ENCODE peak calls at places on chromosomes 12 and 14, in four cellular contexts. One of them, this sample, is unnamed.
A peak's percentile ranks its signal among the peaks of the same experiment; 100 is the strongest.

GRCh38 chr12:29783773-29784666 is at the start of gene TMTC1:
- DNase-seq in AG10803: peak; percentile 20
- DNase-seq in iPS-NIHi11: peak; percentile 90
- DNase-seq in foreskin fibroblast: peak; percentile 88
- DNase-seq in this sample: peak; percentile 72

GRCh38 chr12:3964404-3964803 is 91.2 kb upstream of the PARP11 start:
- DNase-seq in AG10803: no peak
- DNase-seq in iPS-NIHi11: peak; percentile 78
- DNase-seq in foreskin fibroblast: peak; percentile 7
- DNase-seq in this sample: no peak

GRCh38 chr12:92070054-92070863 is 75.4 kb downstream of the BTG1 start:
- DNase-seq in AG10803: no peak
- DNase-seq in iPS-NIHi11: no peak
- DNase-seq in foreskin fibroblast: peak; percentile 28
- DNase-seq in this sample: no peak

GRCh38 chr14:99728231-99728920 is 44.3 kb downstream of the CYP46A1 start:
- DNase-seq in AG10803: no peak
- DNase-seq in iPS-NIHi11: no peak
- DNase-seq in foreskin fibroblast: no peak
- DNase-seq in this sample: no peak

GRCh38 chr12:86600664-86601231 is 344.6 kb upstream of the MGAT4C start:
- DNase-seq in AG10803: no peak
- DNase-seq in iPS-NIHi11: no peak
- DNase-seq in foreskin fibroblast: no peak
- DNase-seq in this sample: no peak

GRCh38 chr14:60170948-60171347 is 5.8 kb upstream of the DHRS7 start:
- DNase-seq in AG10803: no peak
- DNase-seq in iPS-NIHi11: no peak
- DNase-seq in foreskin fibroblast: no peak
- DNase-seq in this sample: no peak

GRCh38 chr14:89988787-89989186 is 33.1 kb downstream of the TDP1 start:
- DNase-seq in AG10803: no peak
- DNase-seq in iPS-NIHi11: no peak
- DNase-seq in foreskin fibroblast: no peak
- DNase-seq in this sample: no peak

GRCh38 chr14:56197150-56197549 is 78.9 kb downstream of the PELI2 start:
- DNase-seq in AG10803: no peak
- DNase-seq in iPS-NIHi11: no peak
- DNase-seq in foreskin fibroblast: no peak
- DNase-seq in this sample: no peak

GRCh38 chr14:101364503-101365328 is 196.6 kb upstream of the DIO3 start:
- DNase-seq in AG10803: no peak
- DNase-seq in iPS-NIHi11: no peak
- DNase-seq in foreskin fibroblast: peak; percentile 17
- DNase-seq in this sample: no peak

GRCh38 chr14:104821971-104822608 is 21.2 kb downstream of the ZBTB42 start:
- DNase-seq in AG10803: no peak
- DNase-seq in iPS-NIHi11: no peak
- DNase-seq in foreskin fibroblast: no peak
- DNase-seq in this sample: no peak

GRCh38 chr14:69948311-69948710 is 69.1 kb downstream of the SMOC1 start:
- DNase-seq in AG10803: no peak
- DNase-seq in iPS-NIHi11: no peak
- DNase-seq in foreskin fibroblast: no peak
- DNase-seq in this sample: no peak

This sample was measured in NCI-H69.